ENCODE peak calls at places on chromosomes 3 and 15, in seven cellular contexts. X is progenitor cell of endocrine pancreas; O is activated effector memory CD4-positive, alpha-beta T cell treated with anti-CD3 and anti-CD28 coated beads, Interleukin-2, amount 50 U/mL, for 16 hours; F is lung microvascular endothelial cell; I is prostate gland; J is AG08396; Q is stimulated activated CD4-positive, alpha-beta T cell treated with anti-CD3 and anti-CD28 coated beads, Interleukin-4, amount 100 ng/mL, for 4 hours. T is an unnamed sample.

GRCh38 chr3:168847293-168847883 is 751.7 kb upstream of the GOLIM4 start:
- DNase-seq in X (no peak), O (no peak), F (peak), I (no peak), J (peak), Q (no peak), T (peak)

GRCh38 chr15:74208496-74208895 is 5.9 kb upstream of the STRA6 start:
- DNase-seq in X (no peak), O (no peak), F (no peak), I (no peak), J (no peak), Q (no peak), T (no peak)

GRCh38 chr3:138687236-138687635 is 78.7 kb downstream of the FAIM start:
- DNase-seq in X (no peak), O (no peak), F (no peak), I (no peak), J (no peak), Q (no peak), T (peak)

GRCh38 chr3:167940241-167940640 is 155.5 kb downstream of the GOLIM4 start:
- DNase-seq in X (no peak), O (no peak), F (no peak), I (no peak), J (no peak), Q (no peak), T (peak)

GRCh38 chr15:76431936-76432335 is 95.4 kb downstream of the ISL2 start:
- DNase-seq in X (no peak), O (no peak), F (no peak), I (no peak), J (peak), Q (no peak), T (peak)

GRCh38 chr3:61068084-61068483 is 183.2 kb downstream of the FHIT start:
- DNase-seq in X (no peak), O (no peak), F (no peak), I (no peak), J (no peak), Q (no peak), T (no peak)

GRCh38 chr15:41804920-41805666 is 22.8 kb upstream of the JMJD7 start:
- DNase-seq in X (no peak), O (peak), F (peak), I (no peak), J (no peak), Q (no peak), T (no peak)

GRCh38 chr3:125062904-125063618 is 7.3 kb upstream of the HEG1 start:
- DNase-seq in X (peak), O (no peak), F (peak), I (peak), J (peak), Q (no peak), T (peak)

GRCh38 chr3:157858821-157859220 is 247.4 kb downstream of the SHOX2 start:
- DNase-seq in X (no peak), O (no peak), F (no peak), I (no peak), J (no peak), Q (no peak), T (no peak)

GRCh38 chr3:39210078-39210477 is 17.7 kb upstream of the XIRP1 start:
- DNase-seq in X (no peak), O (no peak), F (no peak), I (no peak), J (no peak), Q (no peak), T (no peak)

T was measured in cardiac fibroblast.